ENCODE peak calls at places on chromosomes 5 and 9, in four cellular contexts. M, C, W and N are unnamed samples.

GRCh38 chr5:172773481-172774469 is 2.8 kb upstream of the DUSP1 start:
- DNase-seq in M (no peak), C (no peak), W (no peak), N (peak)

GRCh38 chr5:35618297-35618636 is 604 bp downstream of the SPEF2 start:
- DNase-seq in M (no peak), C (no peak), W (no peak), N (no peak)

GRCh38 chr9:124758061-124758460 is 13.1 kb downstream of the NR6A1 start:
- DNase-seq in M (no peak), C (no peak), W (no peak), N (peak)

GRCh38 chr5:137954131-137954879 is 65.0 kb downstream of the PKD2L2 start:
- DNase-seq in M (no peak), C (peak), W (no peak), N (no peak)

GRCh38 chr9:22044583-22044982 is 35.5 kb upstream of the CDKN2B start:
- DNase-seq in M (no peak), C (no peak), W (no peak), N (no peak)

GRCh38 chr5:8188874-8189588 is 320.1 kb downstream of the MTRR start:
- DNase-seq in M (no peak), C (no peak), W (no peak), N (no peak)

GRCh38 chr9:134366223-134367031 is 40.2 kb downstream of the RXRA start:
- DNase-seq in M (peak), C (peak), W (peak), N (peak)

GRCh38 chr5:179700401-179700918 is 1.7 kb downstream of the CANX start:
- DNase-seq in M (no peak), C (no peak), W (no peak), N (peak)

GRCh38 chr5:76679231-76679630 is 36.7 kb upstream of the F2R start:
- DNase-seq in M (no peak), C (no peak), W (no peak), N (no peak)

GRCh38 chr9:99184073-99184426 is 37.7 kb downstream of the ALG2 start:
- DNase-seq in M (no peak), C (no peak), W (no peak), N (no peak)

GRCh38 chr5:69484891-69485290 is 7.7 kb upstream of the OCLN start:
- DNase-seq in M (no peak), C (no peak), W (no peak), N (no peak)

GRCh38 chr5:41763096-41763495 is 107.1 kb downstream of the OXCT1 start:
- DNase-seq in M (no peak), C (no peak), W (no peak), N (no peak)

GRCh38 chr9:84139296-84140100 is 158.9 kb downstream of the RMI1 start:
- DNase-seq in M (peak), C (no peak), W (no peak), N (no peak)

GRCh38 chr5:157473383-157474370 is 13.7 kb downstream of the NIPAL4 start:
- DNase-seq in M (no peak), C (no peak), W (no peak), N (no peak)

GRCh38 chr9:129258823-129259301 is 80.8 kb upstream of the IER5L start:
- DNase-seq in M (no peak), C (no peak), W (no peak), N (no peak)

GRCh38 chr9:130453487-130453886 is 8.7 kb downstream of the ASS1 start:
- DNase-seq in M (peak), C (no peak), W (no peak), N (no peak)

GRCh38 chr9:97990259-97990658 is 7.1 kb downstream of the ANP32B start:
- DNase-seq in M (no peak), C (no peak), W (no peak), N (peak)

GRCh38 chr5:4375640-4376039 is 764.5 kb upstream of the ADAMTS16 start:
- DNase-seq in M (no peak), C (no peak), W (no peak), N (no peak)

GRCh38 chr9:76729980-76730737 is 34.1 kb upstream of the PCA3 start:
- DNase-seq in M (no peak), C (no peak), W (no peak), N (no peak)

GRCh38 chr9:108535526-108535925 is 320.3 kb downstream of the ACTL7B start:
- DNase-seq in M (no peak), C (no peak), W (no peak), N (peak)

GRCh38 chr9:135803441-135803840 is 101.5 kb downstream of the KCNT1 start:
- DNase-seq in M (no peak), C (no peak), W (no peak), N (no peak)

GRCh38 chr5:181109489-181110013 is 21.4 kb downstream of the OR2V1 start:
- DNase-seq in M (no peak), C (no peak), W (peak), N (no peak)

GRCh38 chr5:126100767-126101166 is 322.4 kb upstream of the GRAMD2B start:
- DNase-seq in M (no peak), C (no peak), W (no peak), N (no peak)

GRCh38 chr5:132353593-132353992 is 15.9 kb upstream of the SLC22A5 start:
- DNase-seq in M (no peak), C (no peak), W (no peak), N (no peak)

GRCh38 chr9:100641166-100641565 is 63.3 kb downstream of the CAVIN4 start:
- DNase-seq in M (no peak), C (no peak), W (no peak), N (no peak)

GRCh38 chr5:9766581-9766980 is 136.4 kb upstream of the TAS2R1 start:
- DNase-seq in M (no peak), C (no peak), W (no peak), N (no peak)

GRCh38 chr9:13810510-13810909 is 503.4 kb downstream of the NFIB start:
- DNase-seq in M (no peak), C (no peak), W (no peak), N (no peak)

GRCh38 chr9:79674052-79674777 is 102.5 kb downstream of the TLE4 start:
- DNase-seq in M (no peak), C (no peak), W (no peak), N (no peak)

GRCh38 chr5:91641730-91642350 is 258.7 kb upstream of the ARRDC3 start:
- DNase-seq in M (no peak), C (no peak), W (no peak), N (peak)

GRCh38 chr9:127647451-127647850 is 35.4 kb downstream of the STXBP1 start:
- DNase-seq in M (no peak), C (no peak), W (no peak), N (no peak)

GRCh38 chr9:131608469-131609115 is 63.3 kb downstream of the PRRT1B start:
- DNase-seq in M (peak), C (peak), W (no peak), N (no peak)

GRCh38 chr9:676780-677458 is 164.6 kb upstream of the DMRT1 start:
- DNase-seq in M (no peak), C (no peak), W (no peak), N (no peak)

GRCh38 chr9:97954550-97954989 is 16.6 kb upstream of the HEMGN start:
- DNase-seq in M (peak), C (peak), W (no peak), N (peak)

GRCh38 chr5:113271753-113272454 is 162.9 kb downstream of the TSSK1B start:
- DNase-seq in M (no peak), C (no peak), W (no peak), N (no peak)

GRCh38 chr5:132655821-132656773 is 1.9 kb upstream of the IL13 start:
- DNase-seq in M (no peak), C (no peak), W (no peak), N (peak)

GRCh38 chr9:9790216-9790872 is 822.5 kb downstream of the PTPRD start:
- DNase-seq in M (peak), C (no peak), W (no peak), N (peak)

GRCh38 chr9:97598461-97599288 is 34.5 kb downstream of the TSTD2 start:
- DNase-seq in M (peak), C (peak), W (no peak), N (peak)

GRCh38 chr9:79581388-79581787 is 9.6 kb downstream of the TLE4 start:
- DNase-seq in M (no peak), C (no peak), W (no peak), N (peak)

GRCh38 chr9:23496827-23497226 is 329.2 kb downstream of the ELAVL2 start:
- DNase-seq in M (no peak), C (no peak), W (no peak), N (no peak)

DNA sequence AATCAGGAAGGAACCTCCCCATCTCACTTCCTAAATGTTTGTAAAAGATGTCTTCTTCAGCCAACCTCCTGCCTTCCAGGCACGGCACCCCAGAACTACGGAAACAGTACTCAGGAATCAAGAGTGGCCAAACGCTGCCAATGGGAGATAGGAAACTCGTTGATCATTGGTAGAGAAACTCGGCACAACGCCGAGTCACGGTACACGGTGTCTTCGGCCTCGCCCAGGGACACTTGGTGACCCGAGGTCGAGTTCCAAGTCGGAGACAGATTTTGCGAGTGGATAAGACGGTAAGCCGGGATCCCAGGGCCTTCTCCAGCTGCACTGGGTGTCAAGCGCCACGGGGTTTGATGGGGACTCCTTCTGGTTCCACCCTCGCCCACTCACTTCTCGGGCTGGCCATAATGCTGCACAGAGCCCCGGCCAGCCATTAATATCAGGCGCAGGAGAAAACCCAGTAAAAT is 343 bp downstream of the KIAA0825 start:
- DNase-seq in M (peak), C (peak), W (peak), N (peak)
- TF ChIP-seq POLR2A in M (no peak), C (no peak), W (no peak), N (peak)

DNA sequence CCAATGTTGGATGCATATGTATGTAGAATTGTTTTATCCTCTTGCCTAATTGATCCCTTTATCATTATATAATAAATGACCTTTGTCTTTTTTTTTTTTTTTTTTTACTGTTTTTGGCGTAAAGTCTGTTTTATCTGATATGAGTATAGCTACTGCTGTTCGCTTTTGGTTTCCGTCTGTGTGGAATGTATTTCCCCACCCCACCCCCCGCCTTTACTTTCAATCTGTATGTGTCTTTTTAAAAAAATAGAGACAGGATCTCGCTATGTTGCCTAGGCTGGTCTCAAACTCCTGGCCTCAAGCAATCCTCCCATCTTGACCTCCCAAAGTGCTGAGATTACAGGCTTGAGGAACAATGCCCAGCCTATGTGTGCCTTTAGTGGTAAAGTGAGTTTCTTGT is 11.3 kb downstream of the AHRR start:
- DNase-seq in M (no peak), C (no peak), W (no peak), N (no peak)
- TF ChIP-seq POLR2A in M (no peak), C (no peak), W (no peak), N (no peak)

GRCh38 chr9:137063311-137064026 is 6.9 kb downstream of the SAPCD2 start:
- DNase-seq in M (no peak), C (no peak), W (no peak), N (no peak)
- TF ChIP-seq POLR2A in M (no peak), C (no peak), W (no peak), N (no peak)

DNA sequence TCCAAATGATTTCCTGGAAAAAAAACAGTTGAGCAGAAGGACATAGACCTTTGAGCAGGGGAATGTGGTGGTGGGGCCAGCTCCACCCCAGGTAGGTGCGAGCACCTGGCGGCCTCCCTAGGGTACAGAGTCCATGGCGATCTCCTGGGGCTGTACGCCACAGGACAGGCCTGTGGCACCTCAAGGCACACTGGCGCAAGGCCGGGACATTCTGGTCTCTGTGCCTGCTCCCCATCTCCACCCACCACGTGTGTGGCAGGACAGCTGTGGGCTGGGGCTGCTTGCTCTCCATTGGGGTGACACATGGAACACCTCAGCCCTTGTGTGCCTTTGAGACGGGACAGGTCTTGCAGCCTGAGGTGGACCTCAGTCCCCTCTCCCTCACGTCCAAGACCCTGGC is 25.2 kb downstream of the WNK2 start:
- DNase-seq in M (no peak), C (no peak), W (no peak), N (no peak)
- TF ChIP-seq POLR2A in M (no peak), C (no peak), W (no peak), N (no peak)

DNA sequence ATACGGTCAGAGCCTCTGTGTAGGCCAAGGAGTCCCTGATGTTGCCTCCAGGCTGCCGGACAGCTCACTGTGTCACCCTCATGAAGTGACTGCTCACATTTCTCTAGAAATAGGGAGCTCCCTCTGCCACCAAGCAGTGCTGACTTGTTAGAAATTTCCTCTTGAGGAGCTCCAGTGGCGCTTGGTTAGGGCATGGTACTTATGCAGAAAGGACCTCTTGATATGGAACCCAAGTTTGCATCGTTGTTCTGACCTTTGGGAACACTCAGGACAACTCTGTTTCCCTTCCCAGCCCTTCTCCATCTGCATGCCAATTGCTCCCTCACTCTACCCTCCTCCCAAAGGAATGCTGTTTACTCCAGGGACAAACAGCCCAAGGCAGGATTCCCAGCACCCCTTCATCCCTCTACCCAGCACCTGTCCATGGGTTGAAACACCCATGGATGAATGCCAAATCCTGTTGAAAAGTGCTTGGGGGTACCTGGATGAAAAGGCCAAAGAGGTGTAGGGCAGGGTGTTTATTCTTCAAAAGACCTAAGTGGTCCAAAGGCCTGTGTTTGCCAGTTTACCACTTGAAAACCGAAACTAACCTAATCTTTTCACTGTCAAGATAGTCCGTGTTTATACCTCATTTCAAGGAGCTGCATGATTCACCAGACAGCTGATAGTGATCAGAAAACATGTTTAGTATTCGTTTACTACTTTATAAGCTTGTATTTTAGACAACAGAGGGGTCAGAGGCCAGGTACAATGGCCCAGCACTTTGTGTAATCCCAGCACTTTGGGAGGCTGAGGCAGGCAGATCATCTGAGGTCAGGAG is 51.1 kb downstream of the KLF4 start:
- DNase-seq in M (no peak), C (no peak), W (no peak), N (no peak)
- TF ChIP-seq POLR2A in M (no peak), C (no peak), W (no peak), N (no peak)

GRCh38 chr5:149455889-149456409 is 76.9 kb upstream of the IL17B start:
- DNase-seq in M (no peak), C (peak), W (no peak), N (peak)
- TF ChIP-seq POLR2A in M (no peak), C (peak), W (no peak), N (no peak)

DNA sequence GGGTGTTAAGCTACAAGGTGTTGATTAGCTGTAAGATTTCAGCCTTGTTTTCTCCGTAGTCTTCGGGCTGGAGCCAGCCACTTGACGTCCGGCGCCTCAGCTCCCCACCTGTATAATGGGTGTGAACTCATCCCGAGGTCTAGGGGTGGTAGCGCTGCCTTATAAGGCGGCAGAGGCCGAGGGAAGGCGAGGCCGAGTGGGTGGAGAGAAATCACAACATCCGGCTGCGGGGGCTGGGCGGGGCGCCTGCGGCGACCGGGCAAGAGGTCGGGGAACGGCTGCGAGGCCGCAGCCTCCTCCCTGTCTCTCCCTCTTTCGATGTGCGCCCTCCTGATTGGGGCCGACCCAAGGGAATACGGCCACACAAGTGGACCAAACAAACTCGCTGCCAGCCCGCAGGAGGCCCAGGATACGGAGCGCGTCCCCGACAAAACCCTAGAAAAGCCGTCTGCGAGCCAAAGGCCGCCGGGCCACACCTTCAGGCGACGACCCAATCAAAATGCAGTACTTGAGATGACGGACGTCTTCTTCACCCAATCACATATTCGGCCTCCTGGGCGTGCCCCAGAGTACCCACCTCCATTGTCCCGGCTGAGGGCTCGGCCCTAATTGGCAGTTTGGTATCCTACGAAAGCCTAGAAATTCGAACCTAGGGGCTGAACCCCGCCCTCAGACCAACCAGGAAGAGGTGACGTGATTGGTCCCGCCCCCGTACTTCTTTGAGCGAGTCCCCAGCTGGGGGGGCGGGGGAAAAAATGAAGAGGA is 493 bp upstream of the GRK6 start:
- DNase-seq in M (peak), C (peak), W (peak), N (peak)
- TF ChIP-seq POLR2A in M (no peak), C (peak), W (peak), N (peak)

GRCh38 chr5:147508711-147509040 is 1.2 kb downstream of the DPYSL3 start:
- DNase-seq in M (no peak), C (no peak), W (no peak), N (no peak)

GRCh38 chr5:147509041-147509709 is 693 bp downstream of the DPYSL3 start:
- DNase-seq in M (peak), C (no peak), W (peak), N (no peak)

GRCh38 chr5:147510885-147511284 is 1.0 kb upstream of the DPYSL3 start:
- DNase-seq in M (no peak), C (no peak), W (no peak), N (no peak)

GRCh38 chr5:147507480-147508126 is 2.3 kb downstream of the DPYSL3 start:
- DNase-seq in M (no peak), C (no peak), W (no peak), N (no peak)

GRCh38 chr5:147509710-147510651 is at the start of gene DPYSL3:
- DNase-seq in M (peak), C (peak), W (peak), N (peak)
- TF ChIP-seq POLR2A in M (no peak), C (peak), W (no peak), N (no peak)

GRCh38 chr5:108735790-108736189 is 11.9 kb upstream of the FER start:
- DNase-seq in M (no peak), C (no peak), W (no peak), N (peak)
- TF ChIP-seq POLR2A in M (no peak), C (no peak), W (no peak), N (peak)

DNA sequence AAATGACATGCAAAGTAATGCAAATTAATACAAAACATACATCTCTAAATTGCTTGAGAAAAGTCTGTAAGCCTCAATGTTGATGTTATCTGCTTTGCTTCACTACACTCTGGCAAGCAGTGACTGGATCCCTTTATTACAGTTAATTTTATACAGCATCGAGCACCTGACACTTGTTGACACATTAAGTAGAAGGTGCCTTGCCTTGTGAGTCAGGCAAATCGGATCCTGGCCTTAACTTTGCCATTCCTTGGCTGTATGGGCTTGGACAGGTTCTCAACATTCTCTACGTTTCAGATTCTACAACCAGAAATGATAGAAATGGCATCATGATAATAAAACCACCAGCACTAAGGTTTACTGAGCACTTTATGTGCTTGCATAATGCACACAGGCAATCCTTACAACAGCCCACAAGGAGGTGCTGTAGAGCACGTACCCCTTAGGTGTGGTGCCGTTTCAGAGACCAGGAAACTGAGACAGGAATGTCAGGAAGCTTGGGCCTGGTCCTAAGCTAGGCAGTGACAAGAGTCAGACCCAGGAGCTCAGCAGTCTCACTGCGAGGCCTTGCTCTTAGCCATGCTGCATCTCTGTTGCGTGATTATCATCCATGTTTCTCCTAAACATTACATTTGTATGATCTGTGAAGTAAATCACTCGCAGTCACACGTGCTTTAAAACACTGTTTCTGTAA is 2.6 kb downstream of the GCNT4 start:
- DNase-seq in M (peak), C (no peak), W (no peak), N (peak)
- TF ChIP-seq POLR2A in M (no peak), C (no peak), W (no peak), N (no peak)